ENCODE peak calls at places on chromosomes 3 and 15, in six cellular contexts. N is endodermal cell, V is GM23338, K is ascending aorta, S is cardiac fibroblast, U is H9. I is an unnamed sample.

GRCh38 chr3:186464424-186465093 is 79.6 kb downstream of the CRYGS start:
- DNase-seq in N (peak; percentile 64), V (peak; percentile 68), K (no peak), S (no peak), U (peak; percentile 43), I (no peak)

GRCh38 chr3:163811996-163812395 is 1266.3 kb downstream of the SI start:
- DNase-seq in N (no peak), V (no peak), K (no peak), S (no peak), U (no peak), I (no peak)

GRCh38 chr3:159928692-159929091 is 59.9 kb upstream of the IL12A start:
- DNase-seq in N (no peak), V (no peak), K (no peak), S (peak; percentile 97), U (no peak), I (peak; percentile 86)

GRCh38 chr3:126548556-126549466 is 9.9 kb downstream of the C3orf22 start:
- DNase-seq in N (peak; percentile 75), V (no peak), K (peak; percentile 5), S (no peak), U (peak; percentile 51), I (no peak)

GRCh38 chr3:64079369-64080160 is 56.3 kb upstream of the PSMD6 start:
- DNase-seq in N (no peak), V (no peak), K (no peak), S (peak; percentile 73), U (no peak), I (no peak)

GRCh38 chr15:51759557-51760070 is 8.2 kb downstream of the TMOD2 start:
- DNase-seq in N (peak; percentile 76), V (peak; percentile 74), K (no peak), S (peak; percentile 92), U (peak; percentile 48), I (peak; percentile 77)

GRCh38 chr3:109902549-109902948 is 565.2 kb upstream of the DPPA4 start:
- DNase-seq in N (no peak), V (no peak), K (no peak), S (no peak), U (no peak), I (no peak)

GRCh38 chr3:10950476-10951294 is 41.9 kb upstream of the SLC6A1 start:
- DNase-seq in N (peak; percentile 81), V (peak; percentile 66), K (no peak), S (peak; percentile 64), U (peak; percentile 62), I (peak; percentile 50)

GRCh38 chr15:77836116-77836798 is 203.5 kb upstream of the LINGO1 start:
- DNase-seq in N (peak; percentile 80), V (peak; percentile 64), K (no peak), S (peak; percentile 33), U (peak; percentile 69), I (peak; percentile 45)

GRCh38 chr3:123104550-123104949 is 37.7 kb downstream of the PDIA5 start:
- DNase-seq in N (no peak), V (no peak), K (no peak), S (peak; percentile 82), U (no peak), I (peak; percentile 76)

GRCh38 chr3:39414421-39414907 is 7.9 kb downstream of the RPSA start:
- DNase-seq in N (peak; percentile 74), V (no peak), K (no peak), S (peak; percentile 26), U (peak; percentile 45), I (peak; percentile 27)

GRCh38 chr3:112966633-112967032 is 8.3 kb downstream of the CD200R1 start:
- DNase-seq in N (no peak), V (no peak), K (no peak), S (no peak), U (no peak), I (no peak)

GRCh38 chr15:56871180-56871579 is 47.3 kb upstream of the TCF12 start:
- DNase-seq in N (no peak), V (peak; percentile 18), K (no peak), S (peak; percentile 82), U (no peak), I (peak; percentile 55)

GRCh38 chr15:40739854-40740253 is 15.2 kb downstream of the RMDN3 start:
- DNase-seq in N (peak; percentile 54), V (peak; percentile 47), K (no peak), S (no peak), U (no peak), I (no peak)

GRCh38 chr3:52530918-52531635 is 2.6 kb downstream of the NT5DC2 start:
- DNase-seq in N (no peak), V (no peak), K (no peak), S (no peak), U (no peak), I (no peak)

GRCh38 chr3:187678869-187679268 is 8.7 kb upstream of the SST start:
- DNase-seq in N (peak; percentile 89), V (peak; percentile 89), K (no peak), S (peak; percentile 76), U (peak; percentile 64), I (peak; percentile 77)

GRCh38 chr3:133494469-133494868 is 79.0 kb upstream of the CDV3 start:
- DNase-seq in N (peak; percentile 89), V (peak; percentile 76), K (no peak), S (peak; percentile 43), U (peak; percentile 80), I (peak; percentile 42)

GRCh38 chr15:101156509-101157159 is 95.2 kb downstream of the CHSY1 start:
- DNase-seq in N (no peak), V (no peak), K (no peak), S (peak; percentile 80), U (no peak), I (no peak)

GRCh38 chr3:192916455-192917257 is 1.0 kb downstream of the MB21D2 start:
- DNase-seq in N (peak; percentile 88), V (peak; percentile 93), K (no peak), S (peak; percentile 78), U (peak; percentile 82), I (peak; percentile 63)

GRCh38 chr3:192919895-192920294 is 2.2 kb upstream of the MB21D2 start:
- DNase-seq in N (no peak), V (no peak), K (no peak), S (no peak), U (no peak), I (no peak)

GRCh38 chr3:192917258-192917507 is 473 bp downstream of the MB21D2 start:
- DNase-seq in N (no peak), V (peak; percentile 53), K (no peak), S (no peak), U (no peak), I (no peak)

GRCh38 chr3:192917508-192918274 is at the start of gene MB21D2:
- DNase-seq in N (peak; percentile 92), V (peak; percentile 74), K (no peak), S (peak; percentile 87), U (peak; percentile 67), I (peak; percentile 72)

DNA sequence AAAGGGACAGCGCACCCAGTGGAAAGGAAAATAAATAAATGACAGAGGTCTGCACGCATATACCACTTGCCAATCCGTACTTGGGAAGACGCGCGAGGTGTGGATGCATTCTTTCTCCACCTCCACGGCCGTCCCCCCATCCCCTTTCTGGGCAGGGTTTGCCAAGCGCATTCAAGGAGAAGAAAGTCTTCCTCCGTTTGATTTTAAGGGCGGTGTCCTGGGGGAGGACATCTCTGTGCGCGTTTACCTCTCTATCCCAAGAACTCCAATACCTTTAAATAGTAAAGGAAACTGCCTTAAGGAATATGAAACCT is 576 bp upstream of the MB21D2 start:
- DNase-seq in N (no peak), V (no peak), K (no peak), S (no peak), U (no peak), I (no peak)
- TF ChIP-seq CTCF in N (peak; percentile 36), V (no peak), K (no peak), S (no peak), U (no peak), I (no peak)

DNA sequence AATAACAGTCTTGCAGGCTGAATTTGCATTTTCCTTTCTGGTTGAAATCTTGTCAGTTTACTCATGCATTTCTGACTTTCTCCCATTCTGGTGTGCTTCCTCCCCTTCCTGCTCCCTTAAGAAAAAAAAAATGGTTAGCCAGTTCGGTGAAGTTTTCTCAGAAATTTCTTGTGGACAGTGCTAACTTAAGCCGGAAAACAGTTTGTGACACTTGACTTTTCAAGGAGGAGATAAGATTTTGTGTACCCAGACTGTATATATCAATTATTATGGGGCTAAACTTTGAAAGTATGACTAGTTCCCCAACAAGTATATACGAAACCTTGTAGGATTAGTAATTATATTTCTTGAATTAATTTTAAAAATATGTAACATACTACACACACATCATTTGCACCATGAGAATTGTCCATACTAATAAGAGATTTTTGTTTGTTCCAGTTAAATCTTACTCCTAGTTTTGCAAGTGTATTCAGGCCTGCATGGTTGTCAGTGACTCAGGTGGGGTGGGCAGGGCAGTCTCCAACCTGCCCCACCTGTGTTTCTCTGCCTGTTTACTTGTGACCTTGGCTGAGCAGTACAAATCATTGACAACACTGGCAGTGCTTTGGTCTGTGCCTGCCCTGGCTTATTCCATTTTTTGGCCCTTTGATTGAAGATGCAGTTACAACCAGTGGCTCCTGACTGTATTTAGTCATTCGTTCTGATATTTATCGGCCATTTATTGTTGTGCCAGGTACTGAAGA is 19.1 kb downstream of the UBE2E1 start:
- DNase-seq in N (no peak), V (no peak), K (no peak), S (no peak), U (no peak), I (no peak)
- TF ChIP-seq CTCF in N (no peak), V (no peak), K (no peak), S (no peak), U (no peak), I (no peak)

GRCh38 chr3:40713795-40714194 is 189.0 kb downstream of the ZNF621 start:
- DNase-seq in N (peak; percentile 55), V (no peak), K (no peak), S (no peak), U (no peak), I (no peak)

GRCh38 chr3:40717471-40717870 is 192.7 kb downstream of the ZNF621 start:
- DNase-seq in N (no peak), V (no peak), K (no peak), S (no peak), U (no peak), I (no peak)

GRCh38 chr3:40718209-40718608 is 193.4 kb downstream of the ZNF621 start:
- DNase-seq in N (no peak), V (no peak), K (no peak), S (no peak), U (no peak), I (peak; percentile 9)

GRCh38 chr3:40713306-40713705 is 188.5 kb downstream of the ZNF621 start:
- DNase-seq in N (no peak), V (no peak), K (no peak), S (no peak), U (no peak), I (no peak)

GRCh38 chr3:40714771-40715170 is 190.0 kb downstream of the ZNF621 start:
- DNase-seq in N (no peak), V (no peak), K (no peak), S (no peak), U (no peak), I (no peak)
- TF ChIP-seq CTCF in N (peak; percentile 30), V (no peak), K (no peak), S (no peak), U (peak; percentile 24), I (no peak)

GRCh38 chr3:62556121-62556520 is 182.8 kb upstream of the FEZF2 start:
- DNase-seq in N (peak; percentile 67), V (peak; percentile 66), K (no peak), S (no peak), U (peak; percentile 53), I (no peak)

GRCh38 chr3:62559831-62560445 is 186.6 kb upstream of the FEZF2 start:
- DNase-seq in N (no peak), V (peak; percentile 45), K (no peak), S (peak; percentile 74), U (no peak), I (peak; percentile 27)

GRCh38 chr3:62557983-62558382 is 184.6 kb upstream of the FEZF2 start:
- DNase-seq in N (no peak), V (no peak), K (no peak), S (no peak), U (no peak), I (no peak)

GRCh38 chr3:62557450-62557849 is 184.1 kb upstream of the FEZF2 start:
- DNase-seq in N (no peak), V (no peak), K (no peak), S (no peak), U (no peak), I (no peak)

GRCh38 chr3:62558549-62559112 is 185.3 kb upstream of the FEZF2 start:
- DNase-seq in N (peak; percentile 85), V (peak; percentile 88), K (no peak), S (peak; percentile 38), U (peak; percentile 64), I (peak; percentile 48)
- TF ChIP-seq CTCF in N (peak; percentile 83), V (peak; percentile 85), K (no peak), S (peak; percentile 64), U (peak; percentile 83), I (peak; percentile 45)